ENCODE peak calls at places on chromosome 9, in six cellular contexts. T is fibroblast of pulmonary artery, V is choroid plexus epithelial cell, S is bronchial epithelial cell, Q is uterus, C is HCT116. N is an unnamed sample.

GRCh38 chr9:72583370-72583769 is 62.0 kb downstream of the TMC1 start:
- DNase-seq in T (peak; percentile 10), V (no peak), S (peak; percentile 36), Q (no peak), C (no peak), N (no peak)

GRCh38 chr9:7542648-7543165 is 256.9 kb downstream of the DMAC1 start:
- DNase-seq in T (no peak), V (no peak), S (no peak), Q (no peak), C (no peak), N (no peak)

GRCh38 chr9:19161257-19162025 is 34.1 kb upstream of the PLIN2 start:
- DNase-seq in T (peak; percentile 98), V (peak; percentile 99), S (peak; percentile 100), Q (peak; percentile 81), C (peak; percentile 76), N (peak; percentile 78)

GRCh38 chr9:131630206-131630831 is 85.0 kb downstream of the PRRT1B start:
- DNase-seq in T (no peak), V (no peak), S (peak; percentile 40), Q (no peak), C (no peak), N (no peak)

GRCh38 chr9:114880276-114880891 is 50.0 kb downstream of the TNFSF8 start:
- DNase-seq in T (peak; percentile 74), V (peak; percentile 57), S (peak; percentile 6), Q (no peak), C (no peak), N (no peak)

GRCh38 chr9:124456341-124457078 is 6.3 kb downstream of the ADGRD2 start:
- DNase-seq in T (no peak), V (no peak), S (no peak), Q (no peak), C (no peak), N (no peak)

GRCh38 chr9:121294181-121294743 is 26.3 kb downstream of the GSN start:
- DNase-seq in T (no peak), V (no peak), S (no peak), Q (peak; percentile 42), C (no peak), N (no peak)

GRCh38 chr9:762217-762616 is 79.3 kb upstream of the DMRT1 start:
- DNase-seq in T (no peak), V (no peak), S (no peak), Q (no peak), C (no peak), N (no peak)

GRCh38 chr9:136950656-136951030 is 1.4 kb upstream of the LCN12 start:
- DNase-seq in T (no peak), V (no peak), S (no peak), Q (no peak), C (no peak), N (no peak)

GRCh38 chr9:83962165-83962564 is 17.9 kb downstream of the HNRNPK start:
- DNase-seq in T (peak; percentile 43), V (no peak), S (peak; percentile 72), Q (no peak), C (no peak), N (no peak)

GRCh38 chr9:107177857-107178256 is 105.2 kb upstream of the RAD23B start:
- DNase-seq in T (no peak), V (no peak), S (peak; percentile 10), Q (no peak), C (no peak), N (no peak)

GRCh38 chr9:69572611-69573010 is 99.6 kb downstream of the APBA1 start:
- DNase-seq in T (peak; percentile 36), V (peak; percentile 31), S (peak; percentile 36), Q (no peak), C (no peak), N (no peak)

GRCh38 chr9:136171009-136171800 is 33.7 kb downstream of the LHX3 start:
- DNase-seq in T (no peak), V (peak; percentile 41), S (no peak), Q (no peak), C (no peak), N (peak; percentile 11)

GRCh38 chr9:14158911-14159310 is 155.0 kb downstream of the NFIB start:
- DNase-seq in T (peak; percentile 64), V (peak; percentile 26), S (peak; percentile 79), Q (no peak), C (no peak), N (peak; percentile 47)

GRCh38 chr9:132008184-132008781 is 71.4 kb downstream of the MED27 start:
- DNase-seq in T (no peak), V (peak; percentile 33), S (peak; percentile 85), Q (no peak), C (peak; percentile 15), N (peak; percentile 30)

GRCh38 chr9:6843742-6844141 is 86.0 kb downstream of the KDM4C start:
- DNase-seq in T (no peak), V (no peak), S (no peak), Q (no peak), C (no peak), N (no peak)

GRCh38 chr9:119509291-119509905 is 140.2 kb upstream of the BRINP1 start:
- DNase-seq in T (no peak), V (no peak), S (peak; percentile 32), Q (no peak), C (no peak), N (no peak)

GRCh38 chr9:5869315-5870019 is 21.2 kb upstream of the MLANA start:
- DNase-seq in T (no peak), V (no peak), S (peak; percentile 15), Q (no peak), C (peak; percentile 8), N (no peak)

GRCh38 chr9:107784235-107784958 is 294.8 kb upstream of the KLF4 start:
- DNase-seq in T (peak; percentile 91), V (peak; percentile 93), S (peak; percentile 12), Q (no peak), C (peak; percentile 15), N (peak; percentile 17)

GRCh38 chr9:13718539-13718938 is 439.0 kb upstream of the MPDZ start:
- DNase-seq in T (peak; percentile 24), V (peak; percentile 38), S (peak; percentile 77), Q (no peak), C (no peak), N (peak; percentile 46)

GRCh38 chr9:110520120-110520701 is 59.3 kb downstream of the SVEP1 start:
- DNase-seq in T (peak; percentile 94), V (peak; percentile 68), S (no peak), Q (no peak), C (no peak), N (no peak)

GRCh38 chr9:37040508-37041127 is 6.5 kb upstream of the PAX5 start:
- DNase-seq in T (no peak), V (no peak), S (no peak), Q (no peak), C (no peak), N (no peak)

GRCh38 chr9:14633906-14634565 is 59.2 kb downstream of the ZDHHC21 start:
- DNase-seq in T (no peak), V (no peak), S (no peak), Q (no peak), C (no peak), N (no peak)

GRCh38 chr9:125556046-125556445 is 151.0 kb downstream of the MAPKAP1 start:
- DNase-seq in T (no peak), V (no peak), S (no peak), Q (no peak), C (no peak), N (no peak)

GRCh38 chr9:133456409-133456808 is 3.4 kb upstream of the CACFD1 start:
- DNase-seq in T (no peak), V (no peak), S (no peak), Q (no peak), C (no peak), N (no peak)
- TF ChIP-seq CTCF in T (peak; percentile 5), V (peak; percentile 40), S (no peak), Q (no peak), C (no peak), N (peak; percentile 20)

GRCh38 chr9:35116539-35116897 is 856 bp upstream of the ATOSB start:
- DNase-seq in T (no peak), V (no peak), S (no peak), Q (no peak), C (no peak), N (no peak)

GRCh38 chr9:35115680-35116538 is at the start of gene ATOSB:
- DNase-seq in T (peak; percentile 98), V (peak; percentile 98), S (peak; percentile 88), Q (peak; percentile 98), C (peak; percentile 93), N (peak; percentile 98)

GRCh38 chr9:35114921-35115341 is 731 bp downstream of the ATOSB start:
- DNase-seq in T (peak; percentile 29), V (peak; percentile 40), S (peak; percentile 68), Q (peak; percentile 61), C (no peak), N (peak; percentile 27)

GRCh38 chr9:35112257-35113020 is 3.2 kb downstream of the ATOSB start:
- DNase-seq in T (peak; percentile 67), V (peak; percentile 62), S (peak; percentile 84), Q (no peak), C (no peak), N (peak; percentile 40)

GRCh38 chr9:35114113-35114847 is 1.4 kb downstream of the ATOSB start:
- DNase-seq in T (peak; percentile 96), V (peak; percentile 98), S (peak; percentile 93), Q (peak; percentile 80), C (peak; percentile 51), N (peak; percentile 97)
- H3K4me3 ChIP-seq in T (peak overlapping the region; percentile 92), V (peak overlapping the region; percentile 90), S (peak overlapping the region; percentile 74), Q (peak overlapping the region; percentile 45), C (peak overlapping the region; percentile 58), N (peak overlapping the region; percentile 88)

DNA sequence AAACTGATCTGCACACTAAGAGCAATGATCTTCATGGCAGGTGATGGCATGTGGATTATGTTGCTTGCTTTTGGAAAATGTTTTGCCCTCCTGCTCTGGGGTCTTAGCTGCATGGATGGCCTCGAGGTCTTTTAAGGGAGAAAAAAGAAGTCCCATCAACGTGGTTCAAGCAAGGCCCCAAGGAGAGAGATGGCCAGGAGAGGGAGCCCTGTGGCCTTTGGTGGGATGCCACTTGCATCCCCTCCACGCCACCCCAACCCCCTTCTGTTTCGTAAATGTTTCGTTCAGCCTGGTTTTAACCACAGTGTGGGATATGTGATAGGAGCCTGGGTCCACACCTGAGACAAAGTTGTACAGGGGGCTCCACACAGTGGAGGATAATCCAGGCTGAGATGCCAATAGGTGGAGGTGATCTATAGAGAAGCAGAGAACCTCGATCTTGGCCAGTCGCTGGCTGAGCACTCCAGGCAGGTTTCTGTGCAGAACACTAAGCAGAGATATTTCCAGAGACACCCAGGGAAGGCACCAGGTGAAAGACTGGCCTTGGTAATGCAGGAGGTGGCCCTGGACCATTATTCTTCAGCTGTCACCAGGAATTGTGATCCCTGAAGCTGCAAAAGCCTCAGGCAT is 25.8 kb upstream of the FRRS1L start:
- DNase-seq in T (peak; percentile 16), V (peak; percentile 41), S (peak; percentile 43), Q (no peak), C (peak; percentile 15), N (peak; percentile 19)
- TF ChIP-seq CTCF in T (peak; percentile 39), V (peak; percentile 73), S (peak; percentile 72), Q (no peak), C (peak; percentile 69), N (peak; percentile 66)

GRCh38 chr9:123368481-123369153 is 12.6 kb downstream of the CRB2 start:
- DNase-seq in T (no peak), V (no peak), S (no peak), Q (no peak), C (no peak), N (no peak)

GRCh38 chr9:123368023-123368422 is 12.0 kb downstream of the CRB2 start:
- DNase-seq in T (no peak), V (no peak), S (no peak), Q (no peak), C (no peak), N (no peak)

GRCh38 chr9:123364241-123364824 is 8.3 kb downstream of the CRB2 start:
- DNase-seq in T (peak; percentile 78), V (no peak), S (no peak), Q (peak; percentile 95), C (no peak), N (peak; percentile 43)

GRCh38 chr9:123365287-123365880 is 9.4 kb downstream of the CRB2 start:
- DNase-seq in T (no peak), V (no peak), S (no peak), Q (no peak), C (no peak), N (no peak)

GRCh38 chr9:123365881-123366528 is 10.0 kb downstream of the CRB2 start:
- DNase-seq in T (no peak), V (no peak), S (no peak), Q (no peak), C (no peak), N (no peak)
- H3K4me3 ChIP-seq in T (no peak overlapping the region), V (no peak overlapping the region), S (no peak overlapping the region), Q (no peak overlapping the region), C (no peak overlapping the region), N (no peak overlapping the region)

N was measured in astrocyte of the spinal cord.